ENCODE peak calls at places on chromosomes 4 and X, in seven cellular contexts. Q is cardiac muscle cell, R is IMR-90, V is sigmoid colon, X is GM12878, G is stomach, B is left ventricle myocardium inferior. M is an unnamed sample. For H3K36me3, the result is how much of the 10 kb centered on the place peaks cover.

GRCh38 chr4:142314686-142315085 is 531.4 kb downstream of the INPP4B start:
- DNase-seq in Q (no peak), R (no peak), V (no peak), X (no peak), G (peak), B (no peak), M (no peak)

GRCh38 chr4:4694296-4694772 is 152.5 kb upstream of the STX18 start:
- DNase-seq in Q (peak), R (peak), V (no peak), X (no peak), G (no peak), B (peak), M (no peak)

GRCh38 chr4:85455942-85456341 is 19.0 kb upstream of the ARHGAP24 start:
- DNase-seq in Q (no peak), R (no peak), V (no peak), X (no peak), G (no peak), B (no peak), M (no peak)

GRCh38 chr4:86935499-86935832 is 655 bp downstream of the AFF1 start:
- DNase-seq in Q (no peak), R (no peak), V (no peak), X (no peak), G (peak), B (no peak), M (no peak)

GRCh38 chr4:73674451-73674919 is 54.2 kb upstream of the RASSF6 start:
- DNase-seq in Q (no peak), R (peak), V (no peak), X (no peak), G (no peak), B (peak), M (no peak)

GRCh38 chr4:104641427-104641826 is 146.7 kb upstream of the CXXC4 start:
- DNase-seq in Q (no peak), R (no peak), V (no peak), X (no peak), G (no peak), B (no peak), M (no peak)

GRCh38 chrX:3191186-3191585 is 149.9 kb downstream of the ARSF start:
- DNase-seq in Q (no peak), R (peak), V (no peak), X (no peak), G (no peak), B (no peak), M (no peak)

GRCh38 chr4:109811707-109812106 is 3.9 kb upstream of the GAR1 start:
- DNase-seq in Q (no peak), R (no peak), V (no peak), X (no peak), G (no peak), B (no peak), M (no peak)

GRCh38 chr4:165971941-165972340 is 98.9 kb downstream of the TLL1 start:
- DNase-seq in Q (no peak), R (no peak), V (no peak), X (no peak), G (no peak), B (no peak), M (no peak)

GRCh38 chrX:16212024-16212423 is 44.7 kb downstream of the MAGEB17 start:
- DNase-seq in Q (peak), R (peak), V (no peak), X (no peak), G (no peak), B (no peak), M (no peak)

GRCh38 chrX:130347336-130347735 is 7.6 kb downstream of the SLC25A14 start:
- DNase-seq in Q (no peak), R (peak), V (no peak), X (no peak), G (no peak), B (no peak), M (no peak)

GRCh38 chr4:117700111-117700892 is 334.0 kb upstream of the NDST3 start:
- DNase-seq in Q (no peak), R (peak), V (no peak), X (no peak), G (no peak), B (no peak), M (no peak)

GRCh38 chrX:151973851-151974335 is 583 bp downstream of the GABRE start:
- DNase-seq in Q (no peak), R (no peak), V (no peak), X (no peak), G (no peak), B (peak), M (peak)

GRCh38 chrX:153381684-153382532 is 19.2 kb downstream of the PNMA6E start:
- DNase-seq in Q (peak), R (peak), V (no peak), X (no peak), G (no peak), B (no peak), M (no peak)

GRCh38 chr4:61442936-61443335 is 242.8 kb downstream of the ADGRL3 start:
- DNase-seq in Q (peak), R (no peak), V (no peak), X (no peak), G (no peak), B (no peak), M (no peak)

GRCh38 chr4:7867701-7868429 is 71.8 kb downstream of the AFAP1 start:
- DNase-seq in Q (peak), R (peak), V (peak), X (no peak), G (no peak), B (no peak), M (no peak)

GRCh38 chr4:39469429-39470077 is 10.7 kb downstream of the LIAS start:
- DNase-seq in Q (peak), R (peak), V (no peak), X (peak), G (no peak), B (no peak), M (no peak)

GRCh38 chr4:157045507-157046127 is 30.3 kb upstream of the GLRB start:
- DNase-seq in Q (peak), R (peak), V (peak), X (no peak), G (no peak), B (no peak), M (no peak)

GRCh38 chrX:17226736-17227135 is 148.3 kb upstream of the NHS start:
- DNase-seq in Q (no peak), R (no peak), V (no peak), X (no peak), G (no peak), B (no peak), M (no peak)

GRCh38 chr4:95027906-95028618 is 270.3 kb downstream of the BMPR1B start:
- DNase-seq in Q (no peak), R (no peak), V (no peak), X (no peak), G (no peak), B (no peak), M (no peak)

GRCh38 chr4:120926358-120927025 is 4.0 kb upstream of the PRDM5 start:
- DNase-seq in Q (no peak), R (no peak), V (no peak), X (no peak), G (no peak), B (no peak), M (no peak)

GRCh38 chrX:103356023-103356798 is at the start of gene TCEAL9:
- DNase-seq in Q (peak), R (peak), V (peak), X (no peak), G (peak), B (peak), M (peak)

GRCh38 chrX:103413981-103414380 is 37.6 kb downstream of the BEX3 start:
- DNase-seq in Q (no peak), R (no peak), V (no peak), X (no peak), G (no peak), B (no peak), M (no peak)

DNA sequence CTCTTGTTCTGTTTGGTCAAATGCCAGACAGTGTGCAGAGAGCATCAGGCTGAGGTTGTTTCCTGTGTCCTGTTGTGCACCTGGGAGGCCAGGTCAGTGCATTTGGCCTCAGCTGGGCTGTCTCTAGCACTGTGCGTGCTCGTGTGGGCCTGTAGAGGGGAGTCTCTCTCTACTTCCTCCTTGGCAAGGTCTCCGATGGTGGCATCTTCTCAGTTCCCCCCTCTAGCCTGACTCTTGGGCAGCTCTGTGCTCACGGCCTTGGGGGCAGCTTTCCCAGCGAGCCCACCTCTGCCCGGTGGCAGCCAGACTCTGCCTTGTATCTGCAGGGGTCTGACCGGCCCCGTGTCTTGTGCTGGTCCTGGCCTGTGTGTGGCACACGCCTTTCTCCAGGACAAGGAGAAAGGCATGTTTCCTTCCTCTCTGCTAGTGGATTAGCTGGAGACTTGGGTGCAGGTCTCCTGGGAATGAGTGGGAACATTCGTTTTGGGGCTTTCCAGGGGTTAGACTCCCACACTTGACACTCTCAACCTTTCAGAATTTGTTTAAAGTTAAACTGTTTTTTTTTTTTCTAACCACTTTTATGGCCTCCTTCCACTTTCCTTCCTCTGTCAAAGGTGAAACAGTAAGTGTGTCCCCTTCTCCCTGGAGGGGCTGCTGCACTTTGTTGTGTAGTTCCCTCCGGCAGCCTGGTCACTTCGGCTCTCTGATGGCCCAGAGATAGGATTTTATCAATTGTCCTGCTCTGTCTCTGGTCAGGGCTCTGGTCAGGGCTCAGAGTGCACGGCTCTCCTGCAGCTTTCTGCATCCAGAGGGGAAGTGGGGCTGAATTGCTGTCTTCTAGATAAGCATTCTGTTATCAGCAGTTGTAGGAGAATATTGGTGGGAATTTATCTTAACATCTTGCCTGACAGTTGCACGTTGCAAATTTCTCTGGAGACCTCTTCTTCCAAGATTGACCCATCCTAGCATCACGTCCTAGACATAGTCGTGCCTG is 62.5 kb downstream of the FAM193A start:
- DNase-seq in Q (peak), R (peak), V (no peak), X (peak), G (no peak), B (no peak), M (peak)
- TF ChIP-seq CTCF in Q (peak), R (no peak), V (peak), X (peak), G (no peak), B (no peak), M (peak)

GRCh38 chr4:112651641-112652040 is 14.7 kb downstream of the LARP7 start:
- DNase-seq in Q (no peak), R (no peak), V (no peak), X (no peak), G (no peak), B (no peak), M (no peak)

GRCh38 chr4:112652216-112652615 is 15.3 kb downstream of the LARP7 start:
- DNase-seq in Q (no peak), R (no peak), V (no peak), X (no peak), G (no peak), B (no peak), M (no peak)

GRCh38 chr4:112648263-112649054 is 11.5 kb downstream of the LARP7 start:
- DNase-seq in Q (no peak), R (peak), V (no peak), X (no peak), G (no peak), B (no peak), M (no peak)

GRCh38 chr4:112649055-112649408 is 12.1 kb downstream of the LARP7 start:
- DNase-seq in Q (no peak), R (no peak), V (no peak), X (no peak), G (no peak), B (no peak), M (no peak)

GRCh38 chr4:112650332-112650731 is 13.4 kb downstream of the LARP7 start:
- DNase-seq in Q (no peak), R (no peak), V (no peak), X (no peak), G (no peak), B (no peak), M (no peak)
- H3K4me3 ChIP-seq in Q (no peak), R (no peak), V (no peak), X (no peak), G (no peak), B (no peak), M (no peak)

GRCh38 chr4:6295495-6295894 is 25.8 kb downstream of the WFS1 start:
- DNase-seq in Q (no peak), R (no peak), V (no peak), X (no peak), G (no peak), B (no peak), M (no peak)
- H3K36me3 ChIP-seq in Q (under half), R (half or more), V (under half), X (under half), G (half or more), B (half or more), M (under half)

GRCh38 chr4:139453371-139454110 is 380 bp upstream of the RAB33B start:
- DNase-seq in Q (peak), R (peak), V (peak), X (peak), G (peak), B (peak), M (peak)
- TF ChIP-seq CTCF in Q (no peak), R (no peak), V (peak), X (no peak), G (no peak), B (no peak), M (no peak)

DNA sequence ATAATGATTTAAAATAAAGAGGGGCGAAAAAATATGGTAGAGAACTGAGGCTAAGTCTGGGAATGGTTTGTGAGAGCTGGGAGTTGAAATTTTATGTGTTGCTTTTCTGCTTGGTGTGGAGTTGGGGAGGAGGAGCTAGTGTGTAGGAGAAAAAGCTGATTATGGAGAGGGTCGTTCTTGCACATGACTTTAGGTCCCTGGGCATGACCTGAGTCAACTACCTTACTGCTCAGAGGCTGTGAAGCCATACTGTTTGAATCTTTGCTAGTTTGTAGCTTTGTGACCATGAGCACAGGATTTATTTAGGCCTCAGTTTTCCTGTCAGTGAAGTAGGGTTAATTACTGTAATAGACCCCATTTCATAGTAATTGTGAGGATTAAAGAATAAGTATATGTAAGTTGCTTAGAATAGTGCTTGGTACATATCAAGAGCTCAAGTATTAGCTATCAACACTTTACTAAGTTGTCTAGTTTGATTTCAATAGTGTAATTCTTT is 78.6 kb downstream of the KDM6A start:
- DNase-seq in Q (peak), R (no peak), V (no peak), X (no peak), G (no peak), B (no peak), M (no peak)
- H3K4me3 ChIP-seq in Q (peak), R (no peak), V (no peak), X (no peak), G (no peak), B (peak), M (no peak)

GRCh38 chrX:45769919-45770582 is 569.4 kb upstream of the DIPK2B start:
- DNase-seq in Q (peak), R (peak), V (peak), X (peak), G (peak), B (peak), M (peak)
- H3K36me3 ChIP-seq in Q (under half), R (under half), V (under half), X (under half), G (under half), B (under half), M (under half)

M was measured in upper lobe of right lung.